ENCODE peak calls at places on chromosomes 5 and 9, in seven cellular contexts. E is heart left ventricle, L is spleen, N is tibial nerve, W is A549, X is uterus, R is right lobe of liver. I is an unnamed sample.
A peak's percentile ranks its signal among the peaks of the same experiment; 100 is the strongest.

GRCh38 chr5:150600951-150601773 is 39.3 kb upstream of the SYNPO start:
- DNase-seq in E (no peak), L (peak; percentile 69), N (no peak), W (no peak), X (no peak), R (peak; percentile 38), I (no peak)

GRCh38 chr5:124865603-124866354 is 119.3 kb upstream of the ZNF608 start:
- DNase-seq in E (no peak), L (no peak), N (no peak), W (no peak), X (no peak), R (no peak), I (no peak)

GRCh38 chr9:128169925-128170324 is 9.9 kb downstream of the BBLN start:
- DNase-seq in E (no peak), L (no peak), N (no peak), W (no peak), X (no peak), R (no peak), I (no peak)

GRCh38 chr5:131466171-131466766 is 168.8 kb downstream of the RAPGEF6 start:
- DNase-seq in E (no peak), L (no peak), N (no peak), W (no peak), X (no peak), R (no peak), I (no peak)

GRCh38 chr9:136561779-136562178 is 15.9 kb upstream of the NOTCH1 start:
- DNase-seq in E (no peak), L (no peak), N (no peak), W (no peak), X (no peak), R (no peak), I (no peak)

GRCh38 chr9:105911104-105911911 is 217.0 kb downstream of the TMEM38B start:
- DNase-seq in E (no peak), L (no peak), N (no peak), W (no peak), X (no peak), R (no peak), I (no peak)

GRCh38 chr5:14357441-14357840 is 214.3 kb downstream of the TRIO start:
- DNase-seq in E (peak; percentile 67), L (no peak), N (no peak), W (no peak), X (no peak), R (no peak), I (no peak)

GRCh38 chr5:62778327-62779009 is 199.8 kb downstream of the LRRC70 start:
- DNase-seq in E (no peak), L (no peak), N (no peak), W (no peak), X (no peak), R (no peak), I (no peak)

GRCh38 chr5:14560091-14560595 is 21.4 kb upstream of the OTULINL start:
- DNase-seq in E (no peak), L (no peak), N (no peak), W (no peak), X (no peak), R (no peak), I (no peak)

GRCh38 chr9:3525088-3525835 is 539 bp downstream of the RFX3 start:
- DNase-seq in E (no peak), L (peak; percentile 92), N (no peak), W (no peak), X (no peak), R (no peak), I (no peak)

GRCh38 chr5:73365301-73365853 is 83.2 kb downstream of the FOXD1 start:
- DNase-seq in E (no peak), L (no peak), N (no peak), W (peak; percentile 25), X (no peak), R (no peak), I (peak; percentile 35)

GRCh38 chr5:72242796-72243475 is 77.1 kb downstream of the MRPS27 start:
- DNase-seq in E (no peak), L (no peak), N (no peak), W (no peak), X (no peak), R (no peak), I (peak; percentile 51)

GRCh38 chr5:95731571-95732554 is 727 bp downstream of the RHOBTB3 start:
- DNase-seq in E (peak; percentile 44), L (peak; percentile 89), N (peak; percentile 38), W (peak; percentile 19), X (peak; percentile 49), R (peak; percentile 68), I (peak; percentile 59)

GRCh38 chr5:151298465-151298864 is 5.1 kb downstream of the SLC36A3 start:
- DNase-seq in E (no peak), L (no peak), N (no peak), W (no peak), X (no peak), R (no peak), I (no peak)

GRCh38 chr9:123389070-123389469 is 33.1 kb downstream of the CRB2 start:
- DNase-seq in E (no peak), L (peak; percentile 71), N (no peak), W (no peak), X (no peak), R (no peak), I (no peak)

GRCh38 chr5:180323929-180324632 is 29.1 kb downstream of the GFPT2 start:
- DNase-seq in E (no peak), L (no peak), N (no peak), W (no peak), X (no peak), R (no peak), I (peak; percentile 25)

GRCh38 chr9:93134018-93134739 is at the start of gene NINJ1:
- DNase-seq in E (peak; percentile 80), L (peak; percentile 95), N (peak; percentile 46), W (peak; percentile 90), X (peak; percentile 76), R (peak; percentile 80), I (peak; percentile 73)
- TF ChIP-seq POLR2A in E (peak; percentile 81), L (peak; percentile 53), N (peak; percentile 62), W (peak; percentile 73), X (peak; percentile 92), R (peak; percentile 90), I (peak; percentile 97)

DNA sequence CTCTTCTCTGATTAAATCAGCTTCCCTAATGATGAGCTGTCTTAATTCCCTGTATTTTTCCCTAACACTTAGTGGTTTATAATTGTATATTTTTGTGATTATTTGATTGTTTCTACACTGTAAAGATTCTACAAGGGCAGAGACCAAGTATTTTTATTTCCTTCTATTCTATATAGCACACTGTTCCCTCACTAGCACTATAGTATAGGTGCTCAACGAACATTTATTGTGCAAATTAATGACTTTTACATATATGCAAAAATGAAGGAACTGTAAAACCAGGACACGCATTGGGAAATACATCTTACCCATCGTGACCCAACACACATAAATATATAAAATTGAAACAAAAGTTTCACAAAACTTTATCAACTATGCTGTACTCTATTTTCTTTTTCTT is 7.6 kb downstream of the KDM4C start:
- DNase-seq in E (no peak), L (no peak), N (no peak), W (no peak), X (no peak), R (no peak), I (no peak)
- H3K27ac ChIP-seq in E (no peak overlapping the region), L (no peak overlapping the region), N (no peak overlapping the region), W (no peak overlapping the region), X (no peak overlapping the region), R (no peak overlapping the region), I (no peak overlapping the region)

DNA sequence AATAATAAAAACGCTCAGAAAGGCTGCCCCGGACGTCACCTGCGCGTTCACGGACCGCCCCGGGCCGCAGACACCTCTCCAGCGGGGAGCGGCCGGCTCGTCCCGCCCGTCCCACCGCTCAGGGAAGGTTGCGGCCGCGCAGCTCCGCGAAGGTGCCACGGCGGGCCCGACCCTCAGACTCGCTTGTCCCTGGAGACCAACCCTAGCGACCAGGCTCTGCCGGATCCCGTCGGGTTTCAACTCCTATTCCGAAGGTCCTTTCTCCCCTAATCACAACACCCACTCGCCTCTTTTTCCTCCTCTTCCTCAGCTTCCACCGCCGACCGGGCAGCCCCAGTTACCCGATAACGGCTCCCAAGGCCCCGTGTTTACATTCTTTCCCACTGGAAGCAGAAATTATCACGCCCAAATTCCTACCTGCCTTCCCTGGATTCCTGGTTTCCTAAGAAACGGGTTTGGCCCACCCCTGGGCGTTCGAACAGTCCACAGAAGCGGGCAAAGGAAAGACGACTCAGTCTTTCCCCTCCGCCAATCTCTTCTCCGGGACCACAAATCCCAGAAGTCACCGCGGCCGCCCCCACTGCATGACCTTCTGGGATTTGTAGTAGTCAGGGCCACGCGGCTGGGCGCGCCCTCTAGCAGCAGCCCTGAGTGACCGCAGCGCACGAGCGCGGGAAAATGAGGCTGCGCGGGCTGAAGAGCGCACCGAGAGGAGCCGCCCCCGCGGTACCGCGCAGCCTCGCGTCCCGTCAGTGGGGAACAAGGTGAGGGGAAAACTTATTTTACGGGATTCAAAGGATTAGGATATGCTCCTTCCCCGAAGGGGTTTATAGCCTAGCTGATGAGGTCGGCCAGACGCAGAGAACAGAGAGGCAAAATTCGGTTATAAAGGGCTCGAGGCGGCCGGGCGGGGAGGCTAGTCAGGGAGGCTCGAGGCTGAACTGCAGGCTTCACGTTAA is at the start of gene TTC33:
- DNase-seq in E (peak; percentile 95), L (peak; percentile 99), N (peak; percentile 93), W (peak; percentile 96), X (peak; percentile 94), R (peak; percentile 97), I (peak; percentile 95)
- TF ChIP-seq POLR2A in E (peak; percentile 59), L (no peak), N (peak; percentile 24), W (no peak), X (peak; percentile 80), R (no peak), I (peak; percentile 75)

GRCh38 chr5:141928051-141928450 is 4.4 kb downstream of the DELE1 start:
- DNase-seq in E (peak; percentile 15), L (no peak), N (no peak), W (no peak), X (no peak), R (no peak), I (no peak)

GRCh38 chr5:141926434-141926833 is 2.8 kb downstream of the DELE1 start:
- DNase-seq in E (no peak), L (no peak), N (no peak), W (no peak), X (no peak), R (no peak), I (no peak)

GRCh38 chr5:141919218-141920129 is 4.2 kb upstream of the DELE1 start:
- DNase-seq in E (no peak), L (no peak), N (no peak), W (no peak), X (no peak), R (peak; percentile 50), I (no peak)

GRCh38 chr5:141920771-141921170 is 2.9 kb upstream of the DELE1 start:
- DNase-seq in E (no peak), L (no peak), N (no peak), W (no peak), X (no peak), R (no peak), I (no peak)

DNA sequence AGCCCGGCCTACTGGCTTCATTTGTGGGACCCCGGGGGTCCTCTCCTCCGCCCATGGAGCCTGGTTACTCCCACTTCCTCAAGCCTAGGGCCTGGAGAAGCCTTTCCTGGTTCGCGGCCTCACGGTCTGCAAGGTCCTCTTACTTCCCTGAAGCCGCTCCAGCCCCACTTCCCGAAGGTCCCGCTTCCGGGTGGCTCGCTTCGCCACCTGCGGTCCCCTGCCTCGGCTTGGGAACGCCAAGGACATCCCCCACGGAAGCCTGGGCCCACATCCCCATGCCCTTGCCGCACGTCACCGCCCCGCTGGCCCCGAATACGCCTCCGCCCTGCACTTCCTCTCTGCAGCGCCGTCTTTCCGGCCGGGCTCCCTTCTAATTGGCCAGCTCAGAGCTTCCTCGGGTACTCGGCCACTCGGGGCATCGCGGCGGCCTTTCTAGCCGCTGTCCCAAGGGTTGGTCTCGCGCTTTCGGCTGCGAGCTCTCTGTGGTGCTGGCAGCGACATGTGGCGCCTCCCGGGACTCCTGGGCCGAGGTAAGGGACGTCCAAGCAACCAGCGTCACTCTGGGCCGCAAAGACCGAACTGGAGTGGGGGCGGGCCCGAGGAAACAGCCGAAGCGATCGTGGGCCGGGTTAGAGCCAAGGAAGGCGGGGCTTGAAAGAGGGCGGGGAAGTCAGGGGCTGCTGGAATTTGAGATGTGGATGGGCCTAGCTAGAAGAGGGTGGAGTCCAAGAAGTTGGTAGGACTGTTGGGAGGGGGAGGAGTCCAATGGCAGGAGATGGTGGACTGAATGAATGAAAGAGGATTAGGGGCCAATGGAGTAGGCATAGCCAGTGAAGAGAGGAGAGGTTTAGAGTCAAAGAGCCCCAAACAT is at the start of gene DELE1:
- DNase-seq in E (peak; percentile 96), L (peak; percentile 99), N (peak; percentile 89), W (peak; percentile 96), X (peak; percentile 95), R (peak; percentile 96), I (peak; percentile 96)
- H3K27ac ChIP-seq in E (peak within 1 kb of the TSS; percentile 89), L (peak within 1 kb of the TSS; percentile 97), N (peak within 1 kb of the TSS; percentile 95), W (peak within 1 kb of the TSS; percentile 92), X (peak within 1 kb of the TSS; percentile 97), R (peak within 1 kb of the TSS; percentile 97), I (peak within 1 kb of the TSS; percentile 98)

I was measured in thyroid gland.